ENCODE peak calls at places on chromosome 14, in seven cellular contexts. C is psoas muscle; M is GDM1; Y is CD8-positive, alpha-beta memory T cell; W is stimulated activated CD4-positive, alpha-beta T cell treated with anti-CD3 and anti-CD28 coated beads, Interleukin-1b, Interleukin-23, amount 100 ng/mL, for 24 hours; I is NB4; U is body of pancreas. F is an unnamed sample.

GRCh38 chr14:56243110-56243509 is 124.9 kb downstream of the PELI2 start:
- DNase-seq in I (no peak), C (no peak), U (no peak), W (no peak), M (no peak), Y (no peak), F (no peak)

GRCh38 chr14:96916751-96917150 is 119.6 kb downstream of the VRK1 start:
- DNase-seq in U (no peak), C (no peak), Y (no peak), I (no peak), M (no peak), W (no peak), F (no peak)

GRCh38 chr14:70281938-70282337 is 77.5 kb downstream of the COX16 start:
- DNase-seq in I (no peak), M (no peak), W (no peak), Y (no peak), U (no peak), C (no peak), F (no peak)

GRCh38 chr14:52351561-52352491 is 37.7 kb downstream of the PTGER2 start:
- DNase-seq in W (no peak), U (no peak), I (no peak), M (no peak), C (no peak), Y (peak), F (no peak)

GRCh38 chr14:60882219-60882618 is 98.7 kb downstream of the TRMT5 start:
- DNase-seq in M (no peak), U (no peak), W (no peak), Y (no peak), C (no peak), I (no peak), F (no peak)

GRCh38 chr14:21352587-21352986 is 31.2 kb downstream of the SUPT16H start:
- DNase-seq in U (peak), C (no peak), W (no peak), M (peak), I (peak), Y (no peak), F (peak)

GRCh38 chr14:87960013-87960787 is 32.8 kb downstream of the GALC start:
- DNase-seq in W (no peak), Y (no peak), U (peak), C (no peak), I (no peak), M (no peak), F (no peak)

GRCh38 chr14:23449314-23449713 is 13.9 kb upstream of the MYH7 start:
- DNase-seq in W (no peak), I (no peak), M (no peak), U (no peak), C (no peak), Y (no peak), F (no peak)

GRCh38 chr14:73188501-73188903 is 48.8 kb upstream of the PAPLN start:
- DNase-seq in Y (no peak), I (peak), U (no peak), C (peak), M (no peak), W (no peak), F (no peak)

GRCh38 chr14:54450535-54450934 is 9.4 kb upstream of the CNIH1 start:
- DNase-seq in C (no peak), W (no peak), Y (no peak), I (peak), U (peak), M (no peak), F (no peak)

GRCh38 chr14:89787525-89787924 is 167.0 kb downstream of the EFCAB11 start:
- DNase-seq in M (no peak), C (no peak), U (no peak), W (no peak), I (no peak), Y (no peak), F (no peak)

GRCh38 chr14:28294834-28295440 is 471.6 kb upstream of the FOXG1 start:
- DNase-seq in C (no peak), W (no peak), U (no peak), Y (no peak), M (peak), I (peak), F (no peak)

GRCh38 chr14:70894868-70895267 is 12.4 kb upstream of the PCNX1 start:
- DNase-seq in Y (no peak), I (no peak), M (no peak), U (no peak), C (no peak), W (no peak), F (no peak)

GRCh38 chr14:99522934-99523660 is 41.9 kb downstream of the CCNK start:
- DNase-seq in C (peak), U (no peak), I (no peak), Y (no peak), W (no peak), M (no peak), F (no peak)

GRCh38 chr14:55381561-55381960 is 30.1 kb downstream of the ATG14 start:
- DNase-seq in C (no peak), I (no peak), W (no peak), U (no peak), M (no peak), Y (no peak), F (no peak)

GRCh38 chr14:62528296-62528695 is 517.0 kb downstream of the KCNH5 start:
- DNase-seq in U (no peak), I (no peak), C (no peak), M (no peak), Y (no peak), W (no peak), F (no peak)

GRCh38 chr14:50846171-50846880 is 15.4 kb upstream of the NIN start:
- DNase-seq in U (no peak), C (no peak), I (no peak), W (no peak), M (no peak), Y (no peak), F (no peak)

GRCh38 chr14:90850487-90850886 is 34.3 kb upstream of the TTC7B start:
- DNase-seq in Y (no peak), I (no peak), M (no peak), C (no peak), W (no peak), U (peak), F (no peak)

F was measured in naive B cell.